ENCODE peak calls at places on chromosomes 6 and 20, in five cellular contexts. One of them, this sample, is unnamed.

GRCh38 chr6:24719125-24719931 is at the start of gene C6orf62:
- DNase-seq in H7: peak
- DNase-seq in mucosa of descending colon: peak
- DNase-seq in upper lobe of right lung: no peak
- DNase-seq in body of pancreas: peak
- DNase-seq in this sample: peak

GRCh38 chr6:158560787-158561246 is 926 bp downstream of the TMEM181 start:
- DNase-seq in upper lobe of right lung: peak
- DNase-seq in mucosa of descending colon: peak
- DNase-seq in H7: peak
- DNase-seq in body of pancreas: peak
- DNase-seq in this sample: peak

GRCh38 chr6:21678990-21679389 is 85.4 kb downstream of the SOX4 start:
- DNase-seq in mucosa of descending colon: no peak
- DNase-seq in body of pancreas: no peak
- DNase-seq in H7: no peak
- DNase-seq in upper lobe of right lung: no peak
- DNase-seq in this sample: no peak

GRCh38 chr20:54794874-54795273 is 319.5 kb downstream of the DOK5 start:
- DNase-seq in upper lobe of right lung: no peak
- DNase-seq in H7: no peak
- DNase-seq in mucosa of descending colon: no peak
- DNase-seq in body of pancreas: no peak
- DNase-seq in this sample: no peak

GRCh38 chr20:1900321-1900791 is 5.1 kb downstream of the SIRPA start:
- DNase-seq in H7: peak
- DNase-seq in body of pancreas: peak
- DNase-seq in upper lobe of right lung: no peak
- DNase-seq in mucosa of descending colon: peak
- DNase-seq in this sample: peak

GRCh38 chr6:113442040-113442439 is 415.1 kb upstream of the MARCKS start:
- DNase-seq in mucosa of descending colon: no peak
- DNase-seq in body of pancreas: no peak
- DNase-seq in upper lobe of right lung: no peak
- DNase-seq in H7: no peak
- DNase-seq in this sample: no peak

GRCh38 chr6:46954819-46955520 is 33.2 kb upstream of the ADGRF5 start:
- DNase-seq in upper lobe of right lung: no peak
- DNase-seq in H7: no peak
- DNase-seq in body of pancreas: no peak
- DNase-seq in mucosa of descending colon: no peak
- DNase-seq in this sample: peak

GRCh38 chr6:145119091-145119490 is 616.2 kb downstream of the EPM2A start:
- DNase-seq in H7: no peak
- DNase-seq in mucosa of descending colon: no peak
- DNase-seq in upper lobe of right lung: no peak
- DNase-seq in body of pancreas: no peak
- DNase-seq in this sample: no peak

GRCh38 chr6:56241106-56241812 is 6.1 kb downstream of the COL21A1 start:
- DNase-seq in H7: no peak
- DNase-seq in mucosa of descending colon: no peak
- DNase-seq in body of pancreas: no peak
- DNase-seq in upper lobe of right lung: no peak
- DNase-seq in this sample: no peak

GRCh38 chr6:97774973-97775372 is 492.0 kb upstream of the MMS22L start:
- DNase-seq in H7: no peak
- DNase-seq in body of pancreas: no peak
- DNase-seq in mucosa of descending colon: no peak
- DNase-seq in upper lobe of right lung: no peak
- DNase-seq in this sample: peak

DNA sequence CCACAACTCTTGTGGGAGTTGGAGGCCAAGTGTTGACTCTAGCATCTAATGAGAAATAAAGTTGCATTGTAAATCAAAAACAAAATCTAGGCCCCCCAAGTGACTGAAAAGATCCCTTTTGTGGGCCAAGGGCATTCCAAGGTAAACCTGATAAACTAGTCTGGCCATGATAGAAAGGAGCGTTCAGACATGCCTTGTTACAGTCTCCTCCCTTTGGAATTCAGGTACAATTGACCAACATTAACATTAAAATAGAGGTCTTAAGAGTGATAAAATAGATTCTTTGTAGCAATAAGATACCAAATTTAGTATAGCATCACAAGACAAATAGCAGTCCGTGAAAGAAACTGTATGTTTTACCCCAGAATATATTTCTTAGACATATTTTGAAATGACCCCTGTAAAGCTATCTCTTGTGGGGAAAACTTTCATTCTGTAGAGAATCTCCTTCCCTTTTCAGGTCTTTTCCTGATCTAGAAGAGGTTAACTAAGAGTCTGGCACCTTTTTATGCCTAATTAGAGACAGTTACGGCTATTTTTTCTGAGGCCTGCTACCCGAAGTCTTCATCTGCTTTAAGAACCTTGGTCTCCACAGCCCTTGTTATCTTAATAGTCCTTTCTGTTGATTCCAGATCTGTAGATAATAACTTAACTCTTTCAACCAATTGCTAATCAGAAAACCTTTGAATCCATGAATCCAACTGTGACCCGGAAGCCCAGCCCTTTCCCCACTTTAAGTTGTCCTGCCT is 495.4 kb upstream of the MMS22L start:
- DNase-seq in H7: peak
- DNase-seq in upper lobe of right lung: no peak
- DNase-seq in mucosa of descending colon: no peak
- DNase-seq in body of pancreas: no peak
- DNase-seq in this sample: peak
- H3K4me3 ChIP-seq in H7: no peak
- H3K4me3 ChIP-seq in upper lobe of right lung: no peak
- H3K4me3 ChIP-seq in mucosa of descending colon: no peak
- H3K4me3 ChIP-seq in body of pancreas: no peak
- H3K4me3 ChIP-seq in this sample: peak

GRCh38 chr6:7959453-7959852 is 48.9 kb upstream of the TXNDC5 start:
- DNase-seq in mucosa of descending colon: no peak
- DNase-seq in upper lobe of right lung: no peak
- DNase-seq in H7: no peak
- DNase-seq in body of pancreas: no peak
- DNase-seq in this sample: no peak

GRCh38 chr6:7953753-7954152 is 43.2 kb upstream of the TXNDC5 start:
- DNase-seq in H7: no peak
- DNase-seq in upper lobe of right lung: no peak
- DNase-seq in mucosa of descending colon: no peak
- DNase-seq in body of pancreas: no peak
- DNase-seq in this sample: no peak

GRCh38 chr6:7958464-7958863 is 47.9 kb upstream of the TXNDC5 start:
- DNase-seq in body of pancreas: no peak
- DNase-seq in mucosa of descending colon: no peak
- DNase-seq in H7: no peak
- DNase-seq in upper lobe of right lung: no peak
- DNase-seq in this sample: no peak

GRCh38 chr6:7960141-7960540 is 49.6 kb upstream of the TXNDC5 start:
- DNase-seq in body of pancreas: no peak
- DNase-seq in H7: no peak
- DNase-seq in mucosa of descending colon: no peak
- DNase-seq in upper lobe of right lung: no peak
- DNase-seq in this sample: no peak

GRCh38 chr6:7954477-7955200 is 44.1 kb upstream of the TXNDC5 start:
- DNase-seq in body of pancreas: no peak
- DNase-seq in H7: no peak
- DNase-seq in mucosa of descending colon: no peak
- DNase-seq in upper lobe of right lung: no peak
- DNase-seq in this sample: no peak
- H3K4me3 ChIP-seq in body of pancreas: no peak
- H3K4me3 ChIP-seq in H7: no peak
- H3K4me3 ChIP-seq in mucosa of descending colon: no peak
- H3K4me3 ChIP-seq in upper lobe of right lung: no peak
- H3K4me3 ChIP-seq in this sample: no peak

GRCh38 chr6:35486005-35486925 is 10.6 kb downstream of the TEAD3 start:
- DNase-seq in upper lobe of right lung: peak
- DNase-seq in mucosa of descending colon: peak
- DNase-seq in body of pancreas: peak
- DNase-seq in H7: peak
- DNase-seq in this sample: peak
- H3K4me3 ChIP-seq in upper lobe of right lung: peak
- H3K4me3 ChIP-seq in mucosa of descending colon: no peak
- H3K4me3 ChIP-seq in body of pancreas: no peak
- H3K4me3 ChIP-seq in H7: peak
- H3K4me3 ChIP-seq in this sample: no peak

GRCh38 chr6:84764332-84765049 is at the start of gene TBX18:
- DNase-seq in body of pancreas: peak
- DNase-seq in upper lobe of right lung: peak
- DNase-seq in mucosa of descending colon: peak
- DNase-seq in H7: peak
- DNase-seq in this sample: peak
- H3K4me3 ChIP-seq in body of pancreas: no peak
- H3K4me3 ChIP-seq in upper lobe of right lung: peak
- H3K4me3 ChIP-seq in mucosa of descending colon: no peak
- H3K4me3 ChIP-seq in H7: peak
- H3K4me3 ChIP-seq in this sample: peak

DNA sequence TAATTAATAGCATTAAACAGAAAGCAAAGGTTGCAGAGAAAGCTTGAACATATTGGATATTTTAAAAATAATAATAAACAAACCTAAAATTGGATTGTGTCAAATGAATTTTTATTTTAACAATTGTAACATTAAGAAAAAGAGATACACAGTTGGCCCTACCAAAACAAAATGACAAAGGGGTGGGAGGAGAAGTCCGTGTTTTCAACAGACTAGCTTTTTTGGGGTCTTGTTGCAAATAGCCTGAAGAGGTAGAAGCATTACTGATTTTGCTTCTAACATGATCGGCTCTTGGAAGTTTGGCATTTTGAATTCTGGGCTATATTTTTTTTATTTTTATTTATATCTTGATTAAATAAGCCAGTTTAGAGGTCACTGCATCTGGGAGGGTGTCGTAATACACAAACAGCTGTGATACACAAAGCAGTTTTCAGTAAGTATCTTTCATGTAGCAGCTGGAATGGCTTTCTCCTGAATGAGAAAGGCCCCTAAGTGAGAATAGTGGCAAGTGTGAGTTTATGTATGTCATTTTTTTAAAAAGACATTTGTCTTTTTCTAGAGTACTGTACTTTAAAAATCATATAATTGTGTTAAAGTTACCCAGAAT is 85.5 kb upstream of the ZNF217 start:
- DNase-seq in body of pancreas: no peak
- DNase-seq in upper lobe of right lung: no peak
- DNase-seq in H7: no peak
- DNase-seq in mucosa of descending colon: no peak
- DNase-seq in this sample: no peak
- H3K4me3 ChIP-seq in body of pancreas: no peak
- H3K4me3 ChIP-seq in upper lobe of right lung: no peak
- H3K4me3 ChIP-seq in H7: no peak
- H3K4me3 ChIP-seq in mucosa of descending colon: no peak
- H3K4me3 ChIP-seq in this sample: peak

GRCh38 chr6:19803331-19804330 is 33.5 kb upstream of the ID4 start:
- DNase-seq in mucosa of descending colon: no peak
- DNase-seq in body of pancreas: no peak
- DNase-seq in upper lobe of right lung: no peak
- DNase-seq in H7: no peak
- DNase-seq in this sample: no peak
- H3K4me3 ChIP-seq in mucosa of descending colon: no peak
- H3K4me3 ChIP-seq in body of pancreas: no peak
- H3K4me3 ChIP-seq in upper lobe of right lung: peak
- H3K4me3 ChIP-seq in H7: peak
- H3K4me3 ChIP-seq in this sample: peak

DNA sequence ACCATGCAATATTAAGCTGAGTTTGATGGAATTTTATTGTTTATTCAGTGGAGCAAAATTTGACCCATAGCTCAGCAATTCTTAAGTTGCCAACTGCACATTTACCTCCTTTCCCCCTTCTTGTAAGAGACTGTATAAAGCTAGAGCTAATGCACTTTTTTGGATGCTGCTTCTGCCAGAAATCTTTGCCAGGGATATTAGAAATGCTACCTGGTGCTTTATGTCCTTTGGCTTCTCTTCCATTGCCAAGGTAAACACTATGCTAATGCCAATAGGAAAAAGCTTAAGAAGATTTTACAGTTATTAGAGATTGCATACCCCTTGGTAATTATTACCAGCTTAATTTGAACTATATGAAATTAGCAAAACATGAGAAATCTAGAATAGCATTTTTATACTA is 79.0 kb upstream of the OGFRL1 start:
- DNase-seq in mucosa of descending colon: no peak
- DNase-seq in body of pancreas: no peak
- DNase-seq in upper lobe of right lung: no peak
- DNase-seq in H7: no peak
- DNase-seq in this sample: no peak
- H3K4me3 ChIP-seq in mucosa of descending colon: no peak
- H3K4me3 ChIP-seq in body of pancreas: no peak
- H3K4me3 ChIP-seq in upper lobe of right lung: no peak
- H3K4me3 ChIP-seq in H7: no peak
- H3K4me3 ChIP-seq in this sample: no peak

GRCh38 chr20:36298061-36298460 is 8.1 kb upstream of the DLGAP4 start:
- DNase-seq in upper lobe of right lung: no peak
- DNase-seq in body of pancreas: no peak
- DNase-seq in mucosa of descending colon: no peak
- DNase-seq in H7: no peak
- DNase-seq in this sample: no peak

GRCh38 chr20:36301359-36302119 is 4.6 kb upstream of the DLGAP4 start:
- DNase-seq in upper lobe of right lung: no peak
- DNase-seq in body of pancreas: no peak
- DNase-seq in H7: no peak
- DNase-seq in mucosa of descending colon: no peak
- DNase-seq in this sample: no peak

GRCh38 chr20:36297656-36298055 is 8.5 kb upstream of the DLGAP4 start:
- DNase-seq in body of pancreas: no peak
- DNase-seq in upper lobe of right lung: no peak
- DNase-seq in mucosa of descending colon: no peak
- DNase-seq in H7: no peak
- DNase-seq in this sample: no peak

GRCh38 chr20:36298795-36299339 is 7.3 kb upstream of the DLGAP4 start:
- DNase-seq in body of pancreas: no peak
- DNase-seq in H7: no peak
- DNase-seq in upper lobe of right lung: peak
- DNase-seq in mucosa of descending colon: no peak
- DNase-seq in this sample: no peak

GRCh38 chr20:36299459-36299858 is 6.7 kb upstream of the DLGAP4 start:
- DNase-seq in upper lobe of right lung: peak
- DNase-seq in mucosa of descending colon: no peak
- DNase-seq in H7: no peak
- DNase-seq in body of pancreas: no peak
- DNase-seq in this sample: no peak
- H3K4me3 ChIP-seq in upper lobe of right lung: no peak
- H3K4me3 ChIP-seq in mucosa of descending colon: no peak
- H3K4me3 ChIP-seq in H7: no peak
- H3K4me3 ChIP-seq in body of pancreas: no peak
- H3K4me3 ChIP-seq in this sample: no peak